ENCODE peak calls at places on chromosomes 2 and 18, in nine cellular contexts. K is stimulated activated CD8-positive, alpha-beta memory T cell treated with anti-CD3 and anti-CD28 coated beads, Interleukin-4, amount 100 ng/mL, for 1 hour; Z is NCI-H446 treated with DMSO at 0.1 percent for 48 hours; V is NCI-H1092 treated with DMSO at 0.1 percent for 48 hours; X is endothelial cell; U is HFFc6; G is ascending aorta; I is body of pancreas; T is T1000. J is an unnamed sample.

GRCh38 chr18:36389811-36390581 is 92.5 kb downstream of the FHOD3 start:
- DNase-seq in U (no peak), T (no peak), K (no peak), Z (no peak), X (no peak), I (no peak), G (no peak), V (no peak), J (peak)

GRCh38 chr2:25473758-25474335 is 132.1 kb upstream of the DNMT3A start:
- DNase-seq in T (no peak), I (peak), V (peak), Z (peak), X (no peak), K (no peak), G (no peak), U (no peak), J (no peak)

GRCh38 chr2:26344581-26345283 is 1.2 kb upstream of the SELENOI start:
- DNase-seq in X (no peak), I (peak), U (no peak), Z (no peak), G (no peak), V (no peak), K (no peak), T (no peak), J (no peak)

GRCh38 chr18:48949051-48949605 is 1.6 kb downstream of the SMAD7 start:
- DNase-seq in G (no peak), V (peak), I (peak), U (no peak), T (no peak), K (no peak), X (no peak), Z (no peak), J (no peak)

GRCh38 chr2:105287692-105288091 is 41.8 kb downstream of the TGFBRAP1 start:
- DNase-seq in T (no peak), G (no peak), I (peak), K (no peak), V (no peak), U (peak), Z (no peak), X (peak), J (no peak)

GRCh38 chr2:217710218-217710565 is 292.6 kb downstream of the TNS1 start:
- DNase-seq in T (no peak), I (no peak), G (no peak), Z (no peak), V (no peak), U (peak), X (no peak), K (no peak), J (no peak)

GRCh38 chr18:63887424-63887823 is at the start of gene SERPINB2:
- DNase-seq in I (no peak), U (peak), T (no peak), K (no peak), Z (no peak), G (no peak), V (no peak), X (no peak), J (no peak)

GRCh38 chr2:240310201-240310600 is 125.3 kb upstream of the GPC1 start:
- DNase-seq in T (no peak), G (no peak), I (no peak), Z (no peak), X (no peak), U (no peak), K (no peak), V (no peak), J (no peak)

GRCh38 chr18:46152808-46153617 is 48.8 kb downstream of the HAUS1 start:
- DNase-seq in U (peak), Z (no peak), T (no peak), I (no peak), K (no peak), G (no peak), X (no peak), V (peak), J (no peak)

GRCh38 chr18:56789004-56789888 is 138.1 kb downstream of the WDR7 start:
- DNase-seq in T (no peak), X (peak), U (peak), Z (no peak), G (no peak), V (peak), K (no peak), I (no peak), J (no peak)

GRCh38 chr2:109091526-109091925 is 37.5 kb upstream of the SH3RF3 start:
- DNase-seq in K (no peak), G (no peak), Z (no peak), U (no peak), V (no peak), I (no peak), T (no peak), X (no peak), J (peak)

GRCh38 chr2:238525990-238526389 is 99.3 kb downstream of the ASB1 start:
- DNase-seq in V (peak), Z (no peak), G (no peak), I (no peak), K (no peak), U (no peak), T (no peak), X (no peak), J (no peak)